ENCODE peak calls at places on chromosomes 7 and 10, in four cellular contexts. F is spleen, X is neuronal stem cell, R is psoas muscle. G is an unnamed sample.

GRCh38 chr7:156768698-156769472 is 124.1 kb downstream of the LMBR1 start:
- DNase-seq in F (no peak), X (no peak), R (no peak), G (peak; percentile 32)

GRCh38 chr10:43863270-43863669 is 214.6 kb upstream of the ZNF32 start:
- DNase-seq in F (no peak), X (no peak), R (no peak), G (no peak)

GRCh38 chr7:112370436-112370835 is 79.8 kb upstream of the IFRD1 start:
- DNase-seq in F (no peak), X (no peak), R (no peak), G (peak; percentile 42)

GRCh38 chr10:27252267-27253000 is 11.8 kb upstream of the ACBD5 start:
- DNase-seq in F (peak; percentile 95), X (no peak), R (peak; percentile 79), G (peak; percentile 78)

GRCh38 chr10:123967626-123968243 is 76.1 kb upstream of the CPXM2 start:
- DNase-seq in F (peak; percentile 86), X (peak; percentile 74), R (peak; percentile 83), G (peak; percentile 67)

GRCh38 chr10:116694253-116694926 is 48.0 kb downstream of the HSPA12A start:
- DNase-seq in F (no peak), X (no peak), R (no peak), G (peak; percentile 56)

GRCh38 chr7:105769951-105770628 is 106.3 kb downstream of the ATXN7L1 start:
- DNase-seq in F (peak; percentile 35), X (no peak), R (no peak), G (no peak)

GRCh38 chr7:140060243-140060630 is 2.5 kb downstream of the PARP12 start:
- DNase-seq in F (no peak), X (no peak), R (no peak), G (no peak)

GRCh38 chr10:14617125-14617524 is 157.6 kb downstream of the FAM107B start:
- DNase-seq in F (no peak), X (no peak), R (no peak), G (no peak)
- H3K4me3 ChIP-seq in F (no peak overlapping the region), X (no peak overlapping the region), R (no peak overlapping the region), G (no peak overlapping the region)

DNA sequence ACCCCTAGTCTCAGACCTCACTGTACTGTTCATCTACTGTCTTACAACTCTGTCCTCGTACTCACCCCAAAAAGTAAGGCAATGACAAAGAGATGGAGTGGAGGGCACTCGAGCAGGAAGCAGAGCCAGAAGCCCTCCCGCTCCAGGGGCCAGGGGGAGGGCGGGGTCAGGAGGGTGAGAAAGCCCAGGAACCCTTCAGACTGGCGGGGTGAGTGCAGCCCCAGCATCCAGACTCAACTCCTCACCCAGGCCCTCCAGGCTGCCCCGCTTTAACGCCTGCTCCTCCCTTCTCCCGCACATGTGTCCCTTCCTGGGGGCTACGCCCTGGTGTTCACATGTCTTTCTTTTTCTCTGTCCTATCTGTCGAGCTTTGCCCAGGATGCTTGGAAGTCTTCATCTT is 66.1 kb downstream of the CALML3 start:
- DNase-seq in F (peak; percentile 63), X (no peak), R (no peak), G (no peak)
- H3K4me1 ChIP-seq in F (peaks cover 8% of the 10 kb centered on the region), X (peaks cover 39% of the 10 kb centered on the region), R (peaks cover 8% of the 10 kb centered on the region), G (no peaks in the 10 kb centered on the region)

DNA sequence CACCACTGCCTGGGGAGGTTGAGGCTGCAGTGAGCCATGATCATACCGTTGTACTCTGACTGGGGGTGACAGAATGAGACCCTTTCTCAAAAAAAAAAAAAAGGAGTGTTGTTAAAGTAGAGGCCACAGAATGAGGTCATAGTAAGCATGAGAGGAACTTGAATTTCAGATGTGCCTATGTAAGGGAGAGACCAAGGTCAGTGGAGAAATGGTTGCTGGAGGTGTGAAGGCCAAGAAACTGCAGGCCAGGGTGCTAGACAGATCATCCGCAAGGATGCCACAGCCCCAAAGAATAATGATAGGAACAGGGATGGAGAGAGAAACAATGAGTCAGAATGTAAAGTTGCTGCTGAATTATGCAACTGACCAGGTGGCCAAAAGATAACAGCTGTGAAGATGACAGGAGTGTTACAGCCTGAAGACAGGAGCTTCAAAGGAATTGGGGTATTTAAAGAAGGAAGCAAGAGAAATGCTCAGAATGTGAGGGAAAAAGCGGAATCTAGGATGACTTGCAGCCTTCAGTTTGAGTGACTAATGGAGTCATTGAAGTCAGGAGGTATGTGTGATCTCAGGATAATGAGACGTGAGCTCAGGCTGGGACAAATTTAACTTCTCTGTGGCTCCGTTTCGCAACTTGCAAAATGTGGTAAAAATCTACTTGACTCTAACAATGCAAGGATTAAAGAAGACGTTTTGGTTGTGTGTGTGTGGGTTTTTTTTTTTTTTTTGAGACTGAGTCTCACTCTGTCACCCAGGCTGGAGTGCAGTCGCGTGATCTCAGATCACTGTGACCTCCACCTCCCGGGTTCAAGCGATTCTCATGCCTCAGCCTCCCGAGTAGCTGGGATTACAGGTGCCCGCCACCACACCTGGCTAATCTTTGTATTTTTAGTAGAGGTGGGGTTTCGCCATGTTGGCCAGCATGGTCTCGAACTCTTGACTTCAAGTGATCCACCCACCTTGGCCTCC is 22.2 kb downstream of the TYW1B start:
- DNase-seq in F (no peak), X (no peak), R (no peak), G (no peak)
- H3K27ac ChIP-seq in F (no peak overlapping the region), X (no peak overlapping the region), R (no peak overlapping the region), G (no peak overlapping the region)

DNA sequence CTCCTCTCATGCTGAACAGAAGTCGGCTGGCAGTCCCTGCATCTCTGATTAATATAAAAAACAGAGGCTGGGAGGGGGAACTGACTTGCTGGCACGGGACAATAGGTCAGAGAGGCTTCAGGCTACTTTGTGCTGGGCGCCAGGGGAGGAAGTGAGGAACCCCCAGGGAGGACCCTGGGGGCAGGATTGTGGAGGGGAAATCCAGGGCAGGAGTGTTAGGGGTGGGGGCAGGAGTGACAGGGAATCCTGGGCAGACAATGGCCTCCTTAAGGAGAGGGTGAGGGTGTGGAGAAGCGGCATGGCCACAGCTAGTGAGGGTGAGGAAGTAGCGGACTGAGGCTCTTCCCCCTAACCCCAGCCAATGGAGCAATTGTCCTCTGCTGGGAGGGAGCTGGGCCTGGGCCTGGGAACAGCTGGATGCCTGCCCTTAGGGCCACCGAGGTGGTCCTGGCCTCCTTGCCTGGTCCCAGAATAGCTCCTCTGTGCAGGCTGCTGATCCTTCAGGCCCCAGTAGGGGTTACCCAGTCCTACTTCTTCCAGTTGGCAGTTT is 9.3 kb upstream of the SFRP5 start:
- DNase-seq in F (no peak), X (no peak), R (no peak), G (no peak)
- H3K4me3 ChIP-seq in F (no peak overlapping the region), X (no peak overlapping the region), R (no peak overlapping the region), G (no peak overlapping the region)